ENCODE peak calls at places on chromosome 15, in four cellular contexts. H is cardiac muscle cell, P is heart left ventricle, L is fibroblast of lung. S is an unnamed sample.

GRCh38 chr15:28122038-28122949 is 23.2 kb upstream of the OCA2 start:
- DNase-seq in H (no peak), P (no peak), L (no peak), S (no peak)

GRCh38 chr15:58549013-58549779 is 117.4 kb downstream of the LIPC start:
- DNase-seq in H (no peak), P (no peak), L (no peak), S (no peak)

GRCh38 chr15:48642795-48643194 is 2.7 kb downstream of the FBN1 start:
- DNase-seq in H (peak), P (no peak), L (no peak), S (no peak)

GRCh38 chr15:77642793-77643430 is 10.2 kb upstream of the LINGO1 start:
- DNase-seq in H (no peak), P (no peak), L (no peak), S (no peak)

GRCh38 chr15:100189849-100190248 is 151.9 kb downstream of the ADAMTS17 start:
- DNase-seq in H (peak), P (no peak), L (peak), S (no peak)

GRCh38 chr15:57035664-57036063 is 117.2 kb downstream of the TCF12 start:
- DNase-seq in H (no peak), P (no peak), L (no peak), S (no peak)

GRCh38 chr15:28107111-28107893 is 8.2 kb upstream of the OCA2 start:
- DNase-seq in H (peak), P (no peak), L (peak), S (peak)

GRCh38 chr15:80991446-80991845 is 1.8 kb upstream of the MESD start:
- DNase-seq in H (peak), P (peak), L (peak), S (peak)

GRCh38 chr15:32974691-32975090 is 219.8 kb downstream of the FMN1 start:
- DNase-seq in H (peak), P (no peak), L (peak), S (peak)

GRCh38 chr15:36843822-36844221 is 256.5 kb downstream of the MEIS2 start:
- DNase-seq in H (no peak), P (no peak), L (no peak), S (no peak)

GRCh38 chr15:83372434-83372873 is 74.7 kb upstream of the SH3GL3 start:
- DNase-seq in H (no peak), P (no peak), L (peak), S (no peak)

GRCh38 chr15:62822228-62822627 is 220.3 kb upstream of the TPM1 start:
- DNase-seq in H (no peak), P (no peak), L (no peak), S (no peak)

GRCh38 chr15:53122818-53123217 is 332.7 kb upstream of the ONECUT1 start:
- DNase-seq in H (no peak), P (no peak), L (no peak), S (no peak)

GRCh38 chr15:88166330-88166993 is 90.1 kb downstream of the NTRK3 start:
- DNase-seq in H (peak), P (no peak), L (peak), S (peak)

GRCh38 chr15:63035977-63036376 is 6.6 kb upstream of the TPM1 start:
- DNase-seq in H (no peak), P (no peak), L (no peak), S (no peak)

GRCh38 chr15:62241135-62241770 is 76.2 kb upstream of the C2CD4B start:
- DNase-seq in H (peak), P (no peak), L (no peak), S (no peak)

GRCh38 chr15:83516935-83517334 is 69.8 kb downstream of the SH3GL3 start:
- DNase-seq in H (peak), P (no peak), L (peak), S (peak)

GRCh38 chr15:78314181-78314581 is 14.8 kb upstream of the SKIC8 start:
- DNase-seq in H (no peak), P (peak), L (no peak), S (no peak)

GRCh38 chr15:66954601-66955000 is 110.8 kb upstream of the SMAD3 start:
- DNase-seq in H (no peak), P (no peak), L (no peak), S (no peak)

GRCh38 chr15:29113336-29114276 is 156.0 kb downstream of the NSMCE3 start:
- DNase-seq in H (no peak), P (no peak), L (no peak), S (no peak)

GRCh38 chr15:28881600-28881999 is 4.2 kb upstream of the APBA2 start:
- DNase-seq in H (no peak), P (no peak), L (no peak), S (peak)

GRCh38 chr15:58566029-58566428 is 134.2 kb downstream of the LIPC start:
- DNase-seq in H (no peak), P (no peak), L (no peak), S (no peak)

GRCh38 chr15:70088427-70088826 is 9.3 kb downstream of the TLE3 start:
- DNase-seq in H (no peak), P (no peak), L (no peak), S (no peak)

GRCh38 chr15:38440353-38441129 is 13.4 kb upstream of the FAM98B start:
- DNase-seq in H (peak), P (peak), L (peak), S (peak)

GRCh38 chr15:79897701-79898113 is 893 bp upstream of the MTHFS start:
- DNase-seq in H (no peak), P (no peak), L (no peak), S (no peak)

GRCh38 chr15:84747423-84748273 is 744 bp upstream of the ZNF592 start:
- DNase-seq in H (peak), P (peak), L (peak), S (peak)

GRCh38 chr15:44308415-44308814 is 19.9 kb downstream of the GOLM2 start:
- DNase-seq in H (no peak), P (no peak), L (no peak), S (no peak)

GRCh38 chr15:62665449-62665848 is 377.1 kb upstream of the TPM1 start:
- DNase-seq in H (peak), P (no peak), L (peak), S (peak)

GRCh38 chr15:34335176-34335575 is 2.4 kb downstream of the SLC12A6 start:
- DNase-seq in H (peak), P (no peak), L (no peak), S (peak)

GRCh38 chr15:35427496-35427895 is 118.5 kb downstream of the DPH6 start:
- DNase-seq in H (no peak), P (no peak), L (no peak), S (no peak)

GRCh38 chr15:39030291-39031070 is 465.9 kb upstream of the RASGRP1 start:
- DNase-seq in H (no peak), P (no peak), L (no peak), S (no peak)

GRCh38 chr15:81111018-81111417 is 23.1 kb upstream of the CFAP161 start:
- DNase-seq in H (no peak), P (no peak), L (no peak), S (no peak)

GRCh38 chr15:88454867-88455810 is 12.0 kb downstream of the MRPL46 start:
- DNase-seq in H (peak), P (peak), L (peak), S (peak)

GRCh38 chr15:52362497-52362896 is 66.9 kb upstream of the MYO5C start:
- DNase-seq in H (peak), P (no peak), L (peak), S (peak)

GRCh38 chr15:34209421-34210282 is at the start of gene KATNBL1:
- DNase-seq in H (peak), P (peak), L (peak), S (peak)

GRCh38 chr15:64247535-64247905 is 84.7 kb upstream of the PPIB start:
- DNase-seq in H (no peak), P (no peak), L (no peak), S (no peak)
- H3K4me3 ChIP-seq in H (no peak), P (no peak), L (no peak), S (no peak)

GRCh38 chr15:25208735-25209134 is 230.1 kb downstream of the UBE3A start:
- DNase-seq in H (no peak), P (no peak), L (no peak), S (no peak)
- TF ChIP-seq CTCF in H (no peak), P (no peak), L (no peak), S (no peak)

GRCh38 chr15:68431792-68432401 is at the start of gene ITGA11:
- DNase-seq in H (peak), P (peak), L (peak), S (peak)
- H3K4me3 ChIP-seq in H (peak), P (peak), L (peak), S (peak)

GRCh38 chr15:65917407-65917756 is 48.1 kb downstream of the RAB11A start:
- DNase-seq in H (no peak), P (no peak), L (no peak), S (no peak)

GRCh38 chr15:65917936-65918335 is 48.6 kb downstream of the RAB11A start:
- DNase-seq in H (no peak), P (no peak), L (no peak), S (no peak)

GRCh38 chr15:65914981-65915925 is 46.0 kb downstream of the RAB11A start:
- DNase-seq in H (no peak), P (no peak), L (no peak), S (no peak)

GRCh38 chr15:65916041-65916663 is 46.9 kb downstream of the RAB11A start:
- DNase-seq in H (no peak), P (no peak), L (no peak), S (no peak)

DNA sequence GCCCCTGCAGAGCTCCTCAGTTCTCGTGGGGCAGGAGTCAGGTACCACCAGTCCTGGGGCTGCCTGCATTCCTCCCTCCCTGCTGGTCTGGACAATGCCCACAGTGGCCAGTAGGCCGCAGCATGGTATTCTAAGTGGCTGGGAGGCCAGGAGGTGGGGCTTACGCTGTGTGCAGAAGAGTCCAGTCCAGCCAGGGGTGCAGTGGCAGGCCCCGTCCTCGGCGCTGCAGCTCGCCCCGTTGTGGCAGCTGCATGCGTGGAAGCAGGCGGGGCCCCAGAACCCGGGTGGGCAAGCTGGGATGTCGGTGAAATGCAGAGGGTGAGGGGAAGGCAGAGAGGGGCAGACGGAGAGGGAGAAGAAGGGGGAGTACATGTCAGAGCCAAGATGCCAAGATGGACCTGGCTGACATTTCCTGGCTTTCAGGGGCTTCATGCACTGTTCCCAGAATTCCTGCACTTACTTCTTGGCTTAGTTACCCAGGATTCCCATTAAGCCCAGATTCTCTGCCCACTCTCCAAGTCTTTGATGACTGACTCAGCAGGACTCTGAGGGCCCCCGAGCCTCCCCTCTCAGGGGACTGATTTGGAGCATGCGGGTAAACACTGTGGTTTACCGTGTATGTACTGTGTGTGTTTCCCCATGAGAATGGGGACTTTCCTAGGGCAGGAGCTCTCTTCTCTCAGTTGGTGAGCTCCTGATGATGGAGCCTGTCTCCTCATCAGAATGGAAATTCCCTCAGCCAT is 47.5 kb downstream of the RAB11A start:
- DNase-seq in H (peak), P (peak), L (peak), S (peak)
- TF ChIP-seq CTCF in H (peak), P (peak), L (peak), S (peak)

DNA sequence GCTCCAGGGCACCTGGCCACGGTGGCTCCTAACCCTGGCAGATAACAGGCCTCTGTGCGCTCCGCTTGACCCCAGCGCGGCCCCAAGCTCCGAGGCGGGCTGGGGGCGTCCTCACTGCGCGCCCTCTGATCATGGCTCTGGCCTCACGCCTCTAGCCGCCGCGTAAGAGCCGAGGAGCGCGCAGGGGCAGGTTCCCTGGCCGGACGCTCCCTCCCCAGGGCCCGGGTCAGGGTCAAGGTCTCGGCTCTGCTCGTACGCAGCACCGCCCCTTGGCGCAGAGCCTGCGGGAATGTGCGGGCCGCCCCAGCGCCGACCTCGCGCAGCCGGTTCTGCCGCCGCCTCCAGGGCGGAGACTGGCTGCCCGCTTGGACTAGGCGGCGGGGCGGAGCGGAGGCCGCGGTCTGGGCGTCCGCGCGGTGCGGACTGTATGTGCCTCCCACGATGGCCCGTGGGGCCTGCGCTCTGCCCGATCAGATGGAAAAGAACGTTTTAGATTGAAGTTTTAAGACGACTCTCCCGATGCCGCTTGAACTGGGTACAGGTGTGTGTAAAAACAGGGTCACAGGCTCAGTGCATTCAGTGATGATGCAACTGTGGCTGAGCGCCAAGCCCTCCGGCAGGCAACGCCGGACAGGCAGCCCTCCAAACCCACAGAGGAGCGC is 40.8 kb downstream of the CHST14 start:
- DNase-seq in H (peak), P (peak), L (peak), S (peak)
- H3K4me3 ChIP-seq in H (peak), P (peak), L (peak), S (peak)

DNA sequence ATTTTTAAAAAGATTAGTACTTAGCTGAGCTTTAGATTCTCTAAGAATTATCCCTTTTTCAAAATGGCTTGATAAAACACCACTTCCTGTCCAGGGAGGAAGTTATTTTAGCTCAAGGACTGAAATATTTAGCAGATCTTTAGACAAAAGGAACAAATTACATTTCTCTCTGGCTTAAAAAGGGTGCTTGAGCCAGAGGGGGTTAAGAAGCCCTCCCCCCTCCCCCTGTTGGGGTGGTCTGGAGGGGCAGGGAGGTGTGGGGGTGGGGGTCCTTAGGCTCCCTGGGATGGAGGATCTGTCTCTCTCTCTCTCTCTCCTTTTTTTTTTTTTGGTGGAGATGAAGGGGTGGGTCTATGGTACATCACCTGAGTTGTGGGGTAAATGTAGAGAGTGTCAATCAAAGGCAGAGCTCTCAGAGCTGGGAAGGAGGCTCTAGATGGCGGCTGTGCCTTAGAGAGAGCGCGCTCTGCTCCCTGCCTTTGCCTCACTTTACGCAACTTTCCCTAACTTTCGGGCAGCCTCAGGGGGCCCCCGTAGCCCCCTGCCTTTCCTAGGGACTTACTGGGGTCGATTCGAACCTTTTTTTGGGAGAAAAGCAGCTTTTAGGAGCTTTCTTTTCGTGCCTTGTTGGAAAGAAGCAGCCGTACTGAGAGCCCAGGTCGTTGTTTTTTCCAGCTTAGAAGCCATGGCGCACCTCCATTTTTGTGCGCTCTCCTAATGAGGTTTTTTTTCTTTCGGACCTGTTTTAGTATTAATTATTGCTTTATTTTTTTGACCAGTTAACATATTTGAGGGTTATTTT is at the start of gene CHD2:
- DNase-seq in H (peak), P (no peak), L (peak), S (peak)
- TF ChIP-seq CTCF in H (no peak), P (no peak), L (no peak), S (no peak)

GRCh38 chr15:61128343-61128742 is 100.8 kb downstream of the RORA start:
- DNase-seq in H (no peak), P (no peak), L (no peak), S (no peak)

GRCh38 chr15:61133361-61133760 is 95.7 kb downstream of the RORA start:
- DNase-seq in H (no peak), P (no peak), L (peak), S (no peak)

GRCh38 chr15:61131598-61131954 is 97.5 kb downstream of the RORA start:
- DNase-seq in H (no peak), P (no peak), L (no peak), S (no peak)

GRCh38 chr15:61130945-61131597 is 98.0 kb downstream of the RORA start:
- DNase-seq in H (no peak), P (no peak), L (no peak), S (no peak)

GRCh38 chr15:61132211-61132610 is 96.9 kb downstream of the RORA start:
- DNase-seq in H (no peak), P (no peak), L (no peak), S (no peak)
- H3K4me3 ChIP-seq in H (no peak), P (no peak), L (no peak), S (no peak)

DNA sequence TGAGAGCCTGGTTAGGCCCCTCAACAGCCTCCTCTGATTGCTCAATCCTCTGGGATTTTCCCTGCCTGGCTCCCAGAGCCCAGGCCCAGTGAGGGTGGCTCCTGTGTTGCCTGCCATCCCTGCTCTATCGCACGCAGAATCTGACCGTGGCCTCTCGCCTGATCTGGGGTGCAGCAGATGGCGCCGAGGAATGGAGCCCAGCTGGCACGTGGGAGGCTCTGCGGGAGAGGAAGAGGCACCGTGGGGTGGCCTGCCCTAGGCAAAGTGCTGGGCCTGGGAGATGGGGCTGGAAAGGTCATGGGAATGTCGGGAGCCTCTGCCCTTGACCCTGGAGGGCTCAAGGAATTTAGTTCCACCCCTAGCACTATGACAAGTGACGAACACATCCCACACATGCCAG is 10.3 kb downstream of the SV2B start:
- DNase-seq in H (no peak), P (no peak), L (no peak), S (no peak)
- TF ChIP-seq CTCF in H (no peak), P (no peak), L (no peak), S (no peak)

DNA sequence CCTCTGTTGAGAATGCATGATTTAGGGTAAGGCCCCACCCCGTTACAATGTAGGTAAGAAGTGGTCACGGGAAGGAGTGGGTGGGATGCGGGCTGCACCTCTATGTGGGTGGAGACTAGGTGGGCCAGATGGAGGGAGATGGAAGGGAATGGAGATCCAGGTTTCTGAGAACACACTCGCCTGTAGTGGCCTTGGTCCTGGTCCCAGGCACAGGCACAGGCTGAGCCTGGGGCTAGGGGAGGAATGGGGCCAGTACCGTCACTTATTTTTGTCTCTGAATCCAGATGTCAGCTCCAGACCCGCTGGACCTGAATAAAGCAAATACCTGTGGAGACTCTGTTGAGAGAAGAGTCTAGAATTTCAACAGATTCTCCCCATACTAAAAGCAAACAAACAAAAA is 31.5 kb downstream of the GOLGA6A start:
- DNase-seq in H (no peak), P (no peak), L (no peak), S (no peak)
- H3K4me3 ChIP-seq in H (no peak), P (no peak), L (no peak), S (no peak)

GRCh38 chr15:94731286-94731685 is 499.9 kb downstream of the MCTP2 start:
- DNase-seq in H (no peak), P (no peak), L (no peak), S (no peak)
- TF ChIP-seq CTCF in H (no peak), P (no peak), L (no peak), S (no peak)